ENCODE peak calls at places on chromosome 3, in four cellular contexts. S is activated B cell treated with CpG ODN at 0.5 μM for 24 hours, T is KBM-7, M is AG09319. J is an unnamed sample.

GRCh38 chr3:160020057-160020711 is 31.5 kb downstream of the IL12A start:
- DNase-seq in S (no peak), T (no peak), M (no peak), J (no peak)

GRCh38 chr3:116927918-116928317 is 218.3 kb downstream of the TUSC7 start:
- DNase-seq in S (no peak), T (no peak), M (no peak), J (no peak)

GRCh38 chr3:39414421-39414907 is 7.9 kb downstream of the RPSA start:
- DNase-seq in S (no peak), T (peak; percentile 39), M (no peak), J (no peak)

GRCh38 chr3:71184252-71184651 is 399.3 kb downstream of the FOXP1 start:
- DNase-seq in S (no peak), T (no peak), M (no peak), J (no peak)

GRCh38 chr3:83248454-83248853 is 1487.0 kb upstream of the GBE1 start:
- DNase-seq in S (no peak), T (no peak), M (no peak), J (no peak)

GRCh38 chr3:170978335-170978745 is 48.2 kb downstream of the SLC2A2 start:
- DNase-seq in S (no peak), T (no peak), M (no peak), J (no peak)

GRCh38 chr3:189652042-189652441 is 20.9 kb downstream of the TP63 start:
- DNase-seq in S (no peak), T (peak; percentile 15), M (no peak), J (no peak)

GRCh38 chr3:40951636-40952035 is 247.7 kb upstream of the CTNNB1 start:
- DNase-seq in S (no peak), T (no peak), M (no peak), J (peak; percentile 42)

GRCh38 chr3:168885028-168885427 is 778.5 kb downstream of the MECOM start:
- DNase-seq in S (no peak), T (no peak), M (no peak), J (no peak)

GRCh38 chr3:125684199-125684598 is 88.9 kb upstream of the OSBPL11 start:
- DNase-seq in S (no peak), T (no peak), M (no peak), J (no peak)

GRCh38 chr3:16871915-16872842 is 12.6 kb upstream of the PLCL2 start:
- DNase-seq in S (no peak), T (no peak), M (no peak), J (no peak)

GRCh38 chr3:175356899-175357324 is 497.8 kb downstream of the NAALADL2 start:
- DNase-seq in S (no peak), T (no peak), M (no peak), J (no peak)

GRCh38 chr3:94349310-94349848 is 286.5 kb downstream of the NSUN3 start:
- DNase-seq in S (no peak), T (no peak), M (no peak), J (no peak)

GRCh38 chr3:157082305-157082981 is 77.5 kb downstream of the CCNL1 start:
- DNase-seq in S (no peak), T (no peak), M (no peak), J (peak; percentile 78)

GRCh38 chr3:152586974-152587373 is 248.0 kb upstream of the P2RY1 start:
- DNase-seq in S (no peak), T (no peak), M (no peak), J (no peak)

GRCh38 chr3:34012102-34012461 is 213.7 kb downstream of the PDCD6IP start:
- DNase-seq in S (no peak), T (no peak), M (peak; percentile 85), J (peak; percentile 90)

GRCh38 chr3:160883373-160883772 is 127.3 kb downstream of the PPM1L start:
- DNase-seq in S (no peak), T (no peak), M (no peak), J (no peak)

GRCh38 chr3:58416191-58416590 is 17.4 kb downstream of the PDHB start:
- DNase-seq in S (no peak), T (no peak), M (no peak), J (no peak)

GRCh38 chr3:10142707-10143560 is 1.4 kb downstream of the VHL start:
- DNase-seq in S (no peak), T (peak; percentile 65), M (no peak), J (no peak)

GRCh38 chr3:177441813-177442646 is 244.7 kb upstream of the TBL1XR1 start:
- DNase-seq in S (peak; percentile 18), T (peak; percentile 55), M (peak; percentile 75), J (no peak)

GRCh38 chr3:59836525-59836924 is 786.7 kb upstream of the CFAP20DC start:
- DNase-seq in S (no peak), T (no peak), M (no peak), J (no peak)

GRCh38 chr3:170622369-170623159 is 36.7 kb upstream of the SLC7A14 start:
- DNase-seq in S (no peak), T (no peak), M (peak; percentile 97), J (no peak)

GRCh38 chr3:165643433-165643824 is 193.8 kb downstream of the BCHE start:
- DNase-seq in S (no peak), T (no peak), M (no peak), J (peak; percentile 27)

GRCh38 chr3:51703026-51703775 is 3.7 kb upstream of the GRM2 start:
- DNase-seq in S (no peak), T (no peak), M (no peak), J (no peak)

GRCh38 chr3:104952587-104952986 is 414.1 kb upstream of the ALCAM start:
- DNase-seq in S (no peak), T (no peak), M (peak; percentile 58), J (peak; percentile 51)

GRCh38 chr3:142447308-142447851 is 457 bp downstream of the XRN1 start:
- DNase-seq in S (peak; percentile 34), T (no peak), M (no peak), J (no peak)

GRCh38 chr3:78857494-78858111 is 910.2 kb downstream of the ROBO1 start:
- DNase-seq in S (no peak), T (no peak), M (no peak), J (no peak)

GRCh38 chr3:60948488-60948887 is 302.8 kb downstream of the FHIT start:
- DNase-seq in S (no peak), T (no peak), M (no peak), J (no peak)

GRCh38 chr3:188664795-188665194 is 507.0 kb upstream of the TPRG1 start:
- DNase-seq in S (no peak), T (peak; percentile 32), M (no peak), J (no peak)

GRCh38 chr3:10457560-10457959 is 47.8 kb downstream of the ATP2B2 start:
- DNase-seq in S (no peak), T (no peak), M (no peak), J (no peak)

GRCh38 chr3:106542101-106542769 is 673.4 kb upstream of the CBLB start:
- DNase-seq in S (no peak), T (peak; percentile 6), M (no peak), J (no peak)

GRCh38 chr3:38121832-38122461 is 15.0 kb downstream of the ACAA1 start:
- DNase-seq in S (no peak), T (no peak), M (no peak), J (no peak)

GRCh38 chr3:124282751-124283643 is 291.1 kb upstream of the ROPN1 start:
- DNase-seq in S (no peak), T (no peak), M (no peak), J (no peak)

GRCh38 chr3:179735321-179735720 is 82.5 kb downstream of the USP13 start:
- DNase-seq in S (no peak), T (no peak), M (no peak), J (no peak)

GRCh38 chr3:41176554-41176953 is 22.8 kb upstream of the CTNNB1 start:
- DNase-seq in S (no peak), T (no peak), M (no peak), J (no peak)

GRCh38 chr3:165210132-165210531 is 13.9 kb upstream of the SLITRK3 start:
- DNase-seq in S (no peak), T (no peak), M (no peak), J (no peak)

GRCh38 chr3:149042766-149043386 is 43.5 kb downstream of the HLTF start:
- DNase-seq in S (no peak), T (no peak), M (no peak), J (no peak)

GRCh38 chr3:102400766-102401165 is 34.0 kb upstream of the ZPLD1 start:
- DNase-seq in S (no peak), T (no peak), M (no peak), J (peak; percentile 33)